ENCODE peak calls at places on chromosomes 7 and 10, in five cellular contexts. V is BJ, U is tibial nerve, P is GM20000, R is suprapubic skin. Z is an unnamed sample.
A peak's percentile ranks its signal among the peaks of the same experiment; 100 is the strongest.

GRCh38 chr7:157652954-157653826 is 316.4 kb downstream of the DNAJB6 start:
- DNase-seq in V (no peak), R (peak; percentile 38), U (no peak), P (no peak), Z (no peak)

GRCh38 chr7:51545131-51545530 is 228.5 kb upstream of the COBL start:
- DNase-seq in P (no peak), R (no peak), V (no peak), U (no peak), Z (no peak)

GRCh38 chr7:125059861-125060456 is 130.3 kb upstream of the POT1 start:
- DNase-seq in V (no peak), U (no peak), P (no peak), R (no peak), Z (no peak)

GRCh38 chr7:35993113-35993512 is 159.9 kb upstream of the EEPD1 start:
- DNase-seq in U (no peak), V (no peak), P (no peak), R (no peak), Z (no peak)

GRCh38 chr10:1102392-1102791 is 46.2 kb downstream of the WDR37 start:
- DNase-seq in P (no peak), R (no peak), U (no peak), V (no peak), Z (no peak)

GRCh38 chr10:48215148-48215982 is 59.1 kb downstream of the FRMPD2 start:
- DNase-seq in U (no peak), R (no peak), V (no peak), P (peak; percentile 51), Z (no peak)

GRCh38 chr10:51663086-51663485 is 36.3 kb downstream of the CSTF2T start:
- DNase-seq in V (no peak), R (no peak), P (no peak), U (no peak), Z (no peak)

GRCh38 chr7:142793156-142793555 is 22.4 kb downstream of the PRSS2 start:
- DNase-seq in V (no peak), R (no peak), U (no peak), P (no peak), Z (no peak)

GRCh38 chr7:83486536-83486935 is 162.4 kb downstream of the SEMA3E start:
- DNase-seq in P (no peak), R (no peak), V (no peak), U (no peak), Z (no peak)

GRCh38 chr7:104096683-104097082 is 107.2 kb upstream of the RELN start:
- DNase-seq in V (no peak), U (no peak), P (no peak), R (no peak), Z (no peak)

GRCh38 chr10:15167411-15168295 is 840 bp downstream of the NMT2 start:
- DNase-seq in R (peak; percentile 70), V (no peak), U (peak; percentile 17), P (peak; percentile 58), Z (peak; percentile 78)

GRCh38 chr10:131196176-131196885 is 115.2 kb downstream of the TCERG1L start:
- DNase-seq in V (no peak), R (no peak), U (no peak), P (no peak), Z (peak; percentile 34)

GRCh38 chr7:47186316-47186715 is 395.6 kb downstream of the TNS3 start:
- DNase-seq in P (peak; percentile 14), V (no peak), U (no peak), R (no peak), Z (no peak)

GRCh38 chr10:59036311-59037017 is 140.0 kb upstream of the PHYHIPL start:
- DNase-seq in P (peak; percentile 38), R (no peak), V (no peak), U (no peak), Z (no peak)

GRCh38 chr10:103055105-103055504 is 137.0 kb downstream of the CNNM2 start:
- DNase-seq in U (no peak), R (no peak), P (no peak), V (no peak), Z (no peak)

GRCh38 chr10:21100190-21100589 is 203.1 kb upstream of the NEBL start:
- DNase-seq in U (no peak), P (no peak), R (no peak), V (no peak), Z (no peak)

GRCh38 chr10:11345224-11346054 is 266.0 kb downstream of the USP6NL start:
- DNase-seq in R (no peak), U (no peak), P (no peak), V (no peak), Z (no peak)

GRCh38 chr10:45532501-45532900 is 140.1 kb downstream of the ZFAND4 start:
- DNase-seq in U (no peak), R (no peak), P (no peak), V (no peak), Z (no peak)

GRCh38 chr7:47407821-47408674 is 173.9 kb downstream of the TNS3 start:
- DNase-seq in P (no peak), R (no peak), V (no peak), U (no peak), Z (no peak)

GRCh38 chr7:75639071-75639892 is 99.5 kb downstream of the HIP1 start:
- DNase-seq in P (peak; percentile 76), R (no peak), U (peak; percentile 29), V (no peak), Z (peak; percentile 66)

GRCh38 chr7:129072410-129073063 is 17.6 kb upstream of the TNPO3 start:
- DNase-seq in V (no peak), P (peak; percentile 32), R (no peak), U (no peak), Z (no peak)

GRCh38 chr7:33854178-33854577 is 51.2 kb upstream of the BMPER start:
- DNase-seq in P (no peak), R (no peak), V (peak; percentile 41), U (no peak), Z (no peak)

GRCh38 chr7:99379043-99379577 is 4.6 kb downstream of the ARPC1B start:
- DNase-seq in R (peak; percentile 86), P (peak; percentile 63), V (peak; percentile 89), U (peak; percentile 54), Z (no peak)

GRCh38 chr10:102580230-102580629 is 64.0 kb upstream of the TRIM8 start:
- DNase-seq in V (no peak), U (no peak), P (no peak), R (no peak), Z (no peak)

GRCh38 chr7:76121044-76121443 is 73.1 kb downstream of the MDH2 start:
- DNase-seq in R (no peak), P (no peak), V (no peak), U (no peak), Z (no peak)

GRCh38 chr7:156614434-156615264 is 25.9 kb upstream of the RNF32 start:
- DNase-seq in V (no peak), U (no peak), R (no peak), P (no peak), Z (no peak)

GRCh38 chr7:112207106-112207592 is 654 bp downstream of the ZNF277 start:
- DNase-seq in U (no peak), P (peak; percentile 19), V (no peak), R (no peak), Z (no peak)

DNA sequence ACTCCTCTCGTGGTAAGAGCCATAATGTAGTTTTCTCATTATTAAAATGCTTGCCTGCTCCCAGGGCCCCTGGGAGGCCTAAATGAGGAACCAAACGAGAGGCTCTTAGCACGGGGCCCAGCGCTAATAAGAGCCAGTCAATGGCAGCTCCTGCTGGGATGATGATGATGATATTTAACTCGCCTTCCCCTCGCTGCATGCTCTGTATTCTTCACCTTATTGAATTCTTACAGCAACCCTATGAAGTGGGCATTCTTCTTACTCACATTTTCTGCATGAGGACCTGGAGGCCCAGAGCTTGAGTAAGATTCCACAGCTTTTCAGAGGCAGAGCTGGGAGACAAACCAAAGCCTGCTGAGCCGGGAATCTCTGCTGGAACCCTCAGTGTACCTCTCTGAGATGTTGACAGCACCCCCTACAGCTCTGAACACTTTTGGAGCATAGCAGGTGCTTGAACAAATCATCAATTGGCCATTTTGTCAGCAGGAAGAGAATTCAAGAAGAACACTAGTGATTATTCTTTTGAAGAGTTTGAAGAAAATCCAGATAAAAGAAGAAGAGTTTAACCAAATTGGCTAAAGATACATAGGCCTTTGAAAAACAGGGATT is 93.1 kb upstream of the HABP2 start:
- DNase-seq in U (no peak), P (no peak), V (no peak), R (no peak), Z (no peak)
- TF ChIP-seq CTCF in U (no peak), P (no peak), V (no peak), R (no peak), Z (no peak)

DNA sequence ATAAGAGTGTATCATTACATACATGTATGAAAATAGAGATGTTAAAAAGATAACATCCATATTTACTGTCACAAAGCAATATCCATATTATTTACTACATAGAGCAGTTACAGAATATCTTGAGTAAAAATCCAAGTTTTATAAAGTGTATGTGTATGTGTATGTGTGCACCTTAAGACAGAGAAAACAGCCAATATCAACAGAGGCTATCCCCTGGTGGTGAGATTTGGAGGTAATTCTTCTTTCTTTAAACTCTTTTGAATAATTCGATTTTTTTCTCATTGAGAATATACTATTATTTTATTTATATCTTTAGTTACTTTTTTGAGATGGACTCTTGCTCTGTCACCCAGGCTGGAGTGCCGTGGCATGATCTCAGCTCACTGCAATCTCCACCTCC is 18.4 kb downstream of the TRDMT1 start:
- DNase-seq in U (no peak), P (no peak), R (no peak), V (no peak), Z (no peak)
- TF ChIP-seq CTCF in U (peak; percentile 9), P (no peak), R (no peak), V (peak; percentile 15), Z (peak; percentile 48)

DNA sequence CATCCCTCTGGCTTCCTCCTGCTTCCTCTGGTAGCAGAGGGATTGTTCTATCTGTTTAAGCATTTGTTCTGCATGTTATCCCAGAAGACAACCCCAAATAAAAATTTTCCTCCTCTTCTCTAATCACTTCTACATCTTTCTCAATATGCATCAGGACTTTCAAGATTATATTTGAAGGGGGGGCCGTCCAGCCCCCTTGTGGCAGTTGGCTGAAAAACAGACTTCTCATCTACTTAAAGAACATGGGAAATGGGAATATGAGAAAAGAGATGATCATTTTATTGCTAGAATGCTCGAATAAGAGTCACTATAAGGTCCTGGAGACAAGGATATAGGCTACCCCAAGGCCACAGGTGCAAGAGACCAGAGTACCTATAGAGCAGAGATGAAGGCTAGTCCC is 466.0 kb downstream of the REEP3 start:
- DNase-seq in U (no peak), V (no peak), R (no peak), P (no peak), Z (no peak)
- TF ChIP-seq CTCF in U (no peak), V (no peak), R (no peak), P (no peak), Z (no peak)

GRCh38 chr7:96126382-96126781 is 195.5 kb downstream of the SLC25A13 start:
- DNase-seq in R (no peak), U (no peak), P (no peak), V (no peak), Z (no peak)

GRCh38 chr7:96135241-96135640 is 186.7 kb downstream of the SLC25A13 start:
- DNase-seq in R (no peak), P (no peak), V (no peak), U (no peak), Z (no peak)

GRCh38 chr7:96136600-96137239 is 185.2 kb downstream of the SLC25A13 start:
- DNase-seq in P (no peak), U (no peak), R (no peak), V (no peak), Z (no peak)

GRCh38 chr7:96127746-96128145 is 194.2 kb downstream of the SLC25A13 start:
- DNase-seq in U (no peak), R (no peak), P (no peak), V (peak; percentile 14), Z (no peak)

DNA sequence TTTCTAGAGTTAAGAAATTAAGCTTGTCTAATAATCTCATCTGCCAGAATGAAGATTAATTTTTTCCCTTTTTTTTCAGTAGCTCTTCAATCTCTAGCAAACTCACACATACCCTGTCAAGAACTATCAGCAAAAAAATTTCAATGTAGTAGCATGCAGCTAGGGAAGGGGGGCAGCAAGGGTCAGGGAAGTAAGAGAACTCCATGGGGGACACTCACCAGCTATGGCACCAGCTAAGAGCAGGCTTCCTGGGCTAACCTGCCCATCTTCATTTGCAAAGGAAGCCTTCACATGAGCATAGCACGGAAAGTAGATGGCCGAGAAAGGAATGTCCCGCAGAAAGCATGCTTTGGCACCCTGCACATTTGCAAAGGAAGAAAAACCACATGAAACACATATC is 190.4 kb downstream of the SLC25A13 start:
- DNase-seq in V (no peak), R (no peak), U (no peak), P (no peak), Z (no peak)
- TF ChIP-seq CTCF in V (no peak), R (no peak), U (no peak), P (no peak), Z (no peak)

Z was measured in mesothelial cell of epicardium.